ENCODE peak calls at places on chromosomes 11 and 22, in nine cellular contexts. Y, G, B, M, K, W, V, F and N are unnamed samples. For H3K4me1 and H3K9me3, the result is how much of the 10 kb centered on the place peaks cover.

GRCh38 chr22:35961480-35961902 is 67.1 kb downstream of the RBFOX2 start:
- DNase-seq in F (no peak), B (peak), G (peak), Y (no peak), K (peak), V (peak), W (peak), M (peak), N (no peak)

GRCh38 chr11:66743271-66743968 is 14.4 kb upstream of the SPTBN2 start:
- DNase-seq in Y (no peak), F (no peak), K (peak), M (peak), V (peak), B (no peak), W (no peak), G (no peak), N (no peak)

GRCh38 chr11:63444181-63444580 is 46.8 kb downstream of the PLAAT5 start:
- DNase-seq in M (no peak), B (no peak), G (no peak), W (no peak), V (no peak), Y (no peak), K (no peak), F (no peak), N (no peak)

GRCh38 chr22:49607821-49608220 is 219.9 kb downstream of the BRD1 start:
- DNase-seq in M (no peak), F (no peak), G (no peak), B (no peak), Y (no peak), K (no peak), W (no peak), V (no peak), N (no peak)

GRCh38 chr11:69167916-69168691 is 12.4 kb downstream of the SMIM38 start:
- DNase-seq in G (no peak), M (peak), K (no peak), W (peak), V (no peak), Y (no peak), B (peak), F (no peak), N (no peak)

GRCh38 chr22:36405671-36406070 is 17.9 kb upstream of the MYH9 start:
- DNase-seq in F (peak), M (no peak), Y (no peak), B (peak), G (no peak), K (peak), V (peak), W (peak), N (peak)

GRCh38 chr11:17867346-17867745 is 132.8 kb downstream of the KCNC1 start:
- DNase-seq in W (no peak), B (no peak), V (no peak), F (no peak), K (no peak), M (no peak), Y (no peak), G (no peak), N (no peak)

GRCh38 chr22:45504703-45505341 is 2.1 kb downstream of the FBLN1 start:
- DNase-seq in G (no peak), F (no peak), B (peak), W (peak), V (no peak), Y (no peak), K (no peak), M (no peak), N (no peak)

GRCh38 chr11:92259861-92260260 is 35.2 kb downstream of the FAT3 start:
- DNase-seq in W (no peak), Y (no peak), F (no peak), M (no peak), K (no peak), G (no peak), V (no peak), B (no peak), N (no peak)

GRCh38 chr11:111944651-111945051 is 7.5 kb downstream of the DIXDC1 start:
- DNase-seq in B (peak), G (no peak), M (no peak), F (no peak), V (no peak), K (no peak), W (peak), Y (no peak), N (no peak)

GRCh38 chr11:73652856-73653559 is 6.6 kb downstream of the PLEKHB1 start:
- DNase-seq in F (no peak), B (no peak), K (no peak), W (no peak), G (no peak), M (no peak), Y (no peak), V (no peak), N (no peak)

GRCh38 chr22:46260038-46260437 is 3.1 kb downstream of the PKDREJ start:
- DNase-seq in G (no peak), Y (no peak), K (no peak), W (no peak), F (no peak), B (no peak), M (no peak), V (no peak), N (no peak)

GRCh38 chr11:65487467-65488272 is 11.2 kb upstream of the MALAT1 start:
- DNase-seq in Y (peak), M (peak), W (peak), F (peak), G (peak), K (peak), V (peak), B (peak), N (peak)

GRCh38 chr11:106724293-106724892 is 293.9 kb downstream of the GUCY1A2 start:
- DNase-seq in W (peak), G (no peak), B (peak), V (no peak), M (no peak), Y (no peak), K (peak), F (no peak), N (no peak)

GRCh38 chr11:14376920-14377319 is 17.9 kb upstream of the RRAS2 start:
- DNase-seq in G (no peak), M (no peak), V (no peak), K (no peak), F (no peak), B (no peak), W (no peak), Y (no peak), N (no peak)

GRCh38 chr11:92276773-92277172 is 52.2 kb downstream of the FAT3 start:
- DNase-seq in K (no peak), F (no peak), W (peak), V (no peak), M (no peak), Y (no peak), G (no peak), B (no peak), N (no peak)

GRCh38 chr11:46202149-46202548 is 75.3 kb upstream of the CREB3L1 start:
- DNase-seq in K (no peak), B (no peak), M (no peak), W (no peak), Y (no peak), V (peak), G (peak), F (no peak), N (no peak)

GRCh38 chr11:87081358-87081757 is 43.6 kb downstream of the TMEM135 start:
- DNase-seq in F (no peak), V (no peak), W (no peak), K (no peak), G (no peak), Y (no peak), B (no peak), M (no peak), N (peak)

GRCh38 chr22:41846268-41847002 is 13.5 kb downstream of the SREBF2 start:
- DNase-seq in F (no peak), G (no peak), B (no peak), V (no peak), M (no peak), W (no peak), Y (no peak), K (no peak), N (no peak)

GRCh38 chr22:41844513-41844912 is 11.6 kb downstream of the SREBF2 start:
- DNase-seq in G (no peak), B (no peak), M (peak), K (no peak), W (no peak), Y (no peak), V (no peak), F (no peak), N (no peak)

GRCh38 chr22:41845380-41846267 is 12.7 kb downstream of the SREBF2 start:
- DNase-seq in M (no peak), K (no peak), B (no peak), Y (no peak), G (no peak), F (no peak), W (no peak), V (no peak), N (no peak)

GRCh38 chr22:41848468-41848867 is 15.6 kb downstream of the SREBF2 start:
- DNase-seq in Y (peak), G (no peak), B (no peak), F (no peak), M (no peak), K (no peak), W (peak), V (no peak), N (no peak)

GRCh38 chr22:41847300-41847699 is 14.4 kb downstream of the SREBF2 start:
- DNase-seq in W (no peak), K (no peak), M (no peak), V (no peak), G (no peak), B (no peak), Y (no peak), F (no peak), N (no peak)
- H3K4me1 ChIP-seq in W (under half), K (under half), M (under half), V (under half), G (under half), B (under half), Y (half or more), F (half or more), N (under half)

GRCh38 chr11:100031973-100032372 is 655.1 kb upstream of the ARHGAP42 start:
- DNase-seq in G (no peak), K (no peak), F (no peak), M (no peak), B (no peak), V (no peak), Y (no peak), W (no peak), N (no peak)
- H3K9me3 ChIP-seq in G (under half), K (under half), F (under half), M (under half), B (under half), V (under half), Y (under half), W (under half), N (under half)

DNA sequence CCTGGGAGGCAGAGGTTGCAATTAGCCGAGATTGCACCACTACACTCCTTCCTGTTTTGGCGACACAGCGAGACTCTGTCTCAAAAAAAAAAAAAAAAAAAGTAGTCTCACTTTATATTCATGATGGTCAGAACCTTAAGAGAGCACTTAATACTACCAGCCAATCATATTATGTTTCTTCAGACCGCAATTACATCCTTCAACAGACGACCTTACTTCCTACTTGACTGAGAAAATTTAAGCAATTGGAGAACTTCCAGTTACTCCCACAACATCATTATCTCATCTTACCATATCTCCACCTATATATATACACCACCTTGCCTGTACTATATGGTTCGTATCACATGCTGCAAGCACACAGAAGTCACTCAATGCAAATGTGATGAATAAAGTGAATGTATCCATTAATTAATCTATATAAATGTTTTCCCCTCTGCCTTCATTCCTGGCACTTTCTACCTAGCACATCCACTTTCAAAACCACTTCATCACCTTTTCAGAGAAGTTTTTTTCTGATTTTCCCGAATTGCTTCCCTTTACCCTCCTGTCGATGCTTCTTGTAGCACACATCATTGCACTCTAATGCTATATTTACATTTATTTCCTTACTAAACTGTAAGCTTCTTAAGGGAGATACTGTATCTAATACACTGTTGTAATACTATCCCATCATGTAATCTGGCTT is 13.8 kb downstream of the ATP5MG start:
- DNase-seq in G (no peak), Y (no peak), F (no peak), M (no peak), V (no peak), B (no peak), W (no peak), K (no peak), N (no peak)
- H3K27ac ChIP-seq in G (peak), Y (no peak), F (no peak), M (no peak), V (no peak), B (no peak), W (no peak), K (no peak), N (no peak)

DNA sequence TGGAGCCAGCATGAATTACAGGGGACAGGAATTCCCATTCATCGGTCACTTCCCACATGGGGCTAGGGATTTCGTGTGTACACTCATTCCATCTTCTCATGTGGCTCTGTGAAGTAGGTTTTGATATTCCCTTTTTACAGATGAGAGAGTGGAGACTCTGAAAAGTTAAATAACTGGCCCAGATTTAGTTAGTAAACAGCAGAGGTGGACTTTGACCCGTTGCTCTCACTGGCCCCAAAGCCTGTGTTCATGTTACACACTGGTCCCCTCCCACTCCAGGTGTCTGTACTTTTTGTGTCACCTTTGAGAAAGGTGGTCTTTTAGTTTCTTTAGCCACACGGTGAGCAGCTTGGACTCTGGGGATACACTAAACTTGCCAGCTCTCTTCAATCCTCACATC is 108.5 kb downstream of the MICAL2 start:
- DNase-seq in Y (no peak), K (no peak), G (no peak), F (no peak), W (no peak), B (no peak), V (no peak), M (peak), N (no peak)
- H3K4me1 ChIP-seq in Y (under half), K (under half), G (under half), F (under half), W (under half), B (under half), V (under half), M (half or more), N (under half)

GRCh38 chr22:47582067-47582466 is 819.6 kb downstream of the TBC1D22A start:
- DNase-seq in V (no peak), W (no peak), M (no peak), K (no peak), B (no peak), Y (no peak), F (no peak), G (no peak), N (no peak)
- H3K9me3 ChIP-seq in V (under half), W (under half), M (under half), K (under half), B (under half), Y (under half), F (under half), G (half or more), N (under half)

GRCh38 chr11:10387209-10388083 is 67.6 kb upstream of the AMPD3 start:
- DNase-seq in M (peak), Y (peak), V (no peak), W (peak), K (peak), B (peak), F (no peak), G (no peak), N (no peak)
- H3K27ac ChIP-seq in M (peak), Y (peak), V (no peak), W (peak), K (no peak), B (no peak), F (no peak), G (no peak), N (no peak)

DNA sequence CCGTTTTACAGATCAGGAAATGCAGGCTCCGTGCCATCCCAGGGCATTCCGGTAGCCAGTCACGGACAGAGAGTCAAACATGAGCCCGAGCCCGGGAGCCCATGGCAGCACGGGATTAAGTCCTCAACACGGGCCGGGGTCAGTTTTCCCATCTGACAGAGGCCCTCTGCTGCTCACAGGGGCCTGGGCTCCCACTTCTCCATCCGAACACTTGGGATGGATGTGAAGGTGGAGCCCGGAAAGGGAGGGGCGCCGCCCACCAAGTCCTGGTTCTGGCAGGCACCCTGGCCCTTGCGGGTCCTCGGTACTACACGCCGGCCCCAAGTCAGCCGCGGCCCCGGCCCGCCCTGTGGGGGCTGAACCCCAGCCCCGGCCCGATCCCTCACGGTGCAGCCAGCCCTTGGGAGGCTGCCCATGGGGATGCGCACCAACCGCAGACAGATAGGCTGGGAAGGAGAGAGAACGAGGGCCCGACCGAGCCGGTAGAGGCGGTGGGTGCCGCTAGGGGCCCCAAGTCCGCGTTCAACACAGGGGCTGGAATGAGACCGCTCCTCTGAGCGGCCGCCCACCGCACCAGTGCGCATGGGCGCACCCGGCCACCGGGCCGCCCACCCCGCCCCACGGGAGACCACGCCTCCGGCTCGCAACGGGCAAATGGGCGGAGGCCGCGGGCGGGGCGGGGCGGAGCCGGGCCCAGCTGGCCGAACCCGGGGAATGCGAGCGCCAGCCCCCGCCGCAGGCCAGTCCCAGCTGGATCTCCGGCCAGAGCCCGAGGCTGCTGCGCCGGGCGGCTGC is at the start of gene CAPN5:
- DNase-seq in Y (peak), W (peak), G (peak), V (peak), M (peak), F (peak), K (peak), B (peak), N (peak)
- H3K4me1 ChIP-seq in Y (half or more), W (under half), G (under half), V (under half), M (under half), F (under half), K (under half), B (under half), N (under half)